ENCODE peak calls at places on chromosomes 16 and 17, in ten cellular contexts. A is lung, X is left ventricle myocardium inferior, Z is A549, K is Peyer's patch, W is dorsolateral prefrontal cortex, J is colonic mucosa, N is kidney, O is pancreas, H is gastrocnemius medialis. S is an unnamed sample.
A peak's percentile ranks its signal among the peaks of the same experiment; 100 is the strongest.

GRCh38 chr17:7043544-7044268 is at the start of gene SLC16A11:
- DNase-seq in A (no peak), X (peak; percentile 47), Z (no peak), K (peak; percentile 78), W (no peak), J (peak; percentile 59), N (peak; percentile 85), O (peak; percentile 45), H (no peak), S (no peak)

GRCh38 chr17:74199306-74200092 is 4.0 kb upstream of the RPL38 start:
- DNase-seq in A (peak; percentile 64), X (peak; percentile 51), Z (peak; percentile 73), K (peak; percentile 29), W (peak; percentile 64), J (peak; percentile 69), N (peak; percentile 84), O (peak; percentile 39), H (no peak), S (peak; percentile 30)

GRCh38 chr16:54287018-54287757 is 601 bp upstream of the IRX3 start:
- DNase-seq in A (no peak), X (peak; percentile 35), Z (no peak), K (no peak), W (no peak), J (no peak), N (no peak), O (no peak), H (no peak), S (no peak)

GRCh38 chr17:40123811-40124114 is 2.0 kb downstream of the MSL1 start:
- DNase-seq in A (no peak), X (no peak), Z (no peak), K (no peak), W (no peak), J (no peak), N (no peak), O (no peak), H (no peak), S (no peak)

GRCh38 chr17:68719431-68719830 is 118.3 kb upstream of the FAM20A start:
- DNase-seq in A (no peak), X (no peak), Z (no peak), K (no peak), W (no peak), J (no peak), N (no peak), O (no peak), H (no peak), S (peak; percentile 33)

GRCh38 chr16:81127051-81127450 is 30.9 kb upstream of the GCSH start:
- DNase-seq in A (no peak), X (no peak), Z (no peak), K (no peak), W (no peak), J (no peak), N (no peak), O (no peak), H (no peak), S (peak; percentile 94)

GRCh38 chr16:2910441-2910840 is 1.3 kb upstream of the FLYWCH1 start:
- DNase-seq in A (no peak), X (no peak), Z (no peak), K (no peak), W (no peak), J (no peak), N (no peak), O (no peak), H (no peak), S (no peak)

GRCh38 chr16:23947838-23948237 is 112.1 kb downstream of the PRKCB start:
- DNase-seq in A (no peak), X (no peak), Z (no peak), K (no peak), W (no peak), J (no peak), N (no peak), O (no peak), H (no peak), S (no peak)

GRCh38 chr16:24318670-24319069 is 62.5 kb downstream of the CACNG3 start:
- DNase-seq in A (no peak), X (no peak), Z (no peak), K (no peak), W (no peak), J (no peak), N (no peak), O (no peak), H (no peak), S (no peak)

GRCh38 chr17:82257473-82257872 is 16.0 kb downstream of the CSNK1D start:
- DNase-seq in A (no peak), X (no peak), Z (peak; percentile 74), K (no peak), W (peak; percentile 82), J (no peak), N (no peak), O (no peak), H (no peak), S (peak; percentile 22)

GRCh38 chr16:88687676-88688012 is 1.3 kb upstream of the SNAI3 start:
- DNase-seq in A (no peak), X (no peak), Z (no peak), K (no peak), W (no peak), J (no peak), N (no peak), O (no peak), H (no peak), S (no peak)

GRCh38 chr16:24088767-24089166 is 167.4 kb upstream of the CACNG3 start:
- DNase-seq in A (no peak), X (no peak), Z (no peak), K (no peak), W (no peak), J (no peak), N (no peak), O (no peak), H (no peak), S (no peak)

DNA sequence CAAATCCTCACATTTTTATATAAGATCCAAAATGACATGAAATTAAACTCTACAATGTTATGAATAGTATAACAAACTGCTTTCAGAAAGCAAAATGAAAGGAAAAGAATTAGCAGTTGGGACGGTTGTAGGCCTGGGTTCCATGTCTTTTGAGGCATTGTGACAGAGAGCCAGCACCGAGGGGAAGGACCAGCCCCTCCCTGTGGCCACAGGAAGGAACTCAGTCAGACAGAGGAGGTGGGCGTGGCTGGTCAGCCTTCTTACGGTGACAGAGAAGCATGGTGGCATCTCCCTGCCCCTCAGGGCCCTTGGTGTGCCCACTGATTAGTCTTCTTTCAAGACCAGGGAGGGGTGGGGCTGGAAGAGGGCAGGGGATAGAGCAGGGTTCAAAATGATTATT is 5.7 kb downstream of the ZNF319 start:
- DNase-seq in A (peak; percentile 69), X (peak; percentile 47), Z (peak; percentile 77), K (peak; percentile 58), W (no peak), J (peak; percentile 55), N (no peak), O (no peak), H (no peak), S (peak; percentile 40)
- TF ChIP-seq CTCF in A (no peak), X (peak; percentile 50), Z (peak; percentile 44), K (no peak), W (peak; percentile 23), J (peak; percentile 28), N (no peak), O (no peak), H (no peak), S (peak; percentile 65)

DNA sequence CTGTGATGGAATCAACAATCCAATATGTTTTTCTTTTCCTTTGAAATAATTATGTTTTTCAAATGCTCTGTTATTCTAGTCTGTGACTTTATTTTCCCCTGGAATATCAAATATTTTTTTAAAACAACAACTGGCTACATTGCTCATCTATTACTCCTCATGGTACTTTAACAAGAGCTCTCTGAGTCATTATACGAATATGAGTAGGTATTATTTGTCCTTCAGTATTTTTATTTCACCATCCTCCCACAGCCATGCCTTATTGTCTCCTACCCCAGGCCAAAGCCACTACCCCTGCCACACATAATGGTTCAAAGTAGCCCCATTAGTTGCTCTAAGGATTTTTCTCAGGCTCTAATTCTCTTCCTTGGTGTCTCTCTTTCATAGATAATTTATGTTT is 1572.3 kb downstream of the CDH8 start:
- DNase-seq in A (no peak), X (no peak), Z (no peak), K (no peak), W (no peak), J (no peak), N (no peak), O (no peak), H (no peak), S (no peak)
- H3K4me3 ChIP-seq in A (no peak overlapping the region), X (no peak overlapping the region), Z (no peak overlapping the region), K (no peak overlapping the region), W (no peak overlapping the region), J (no peak overlapping the region), N (no peak overlapping the region), O (no peak overlapping the region), H (no peak overlapping the region), S (no peak overlapping the region)

GRCh38 chr16:49382916-49383315 is 9.3 kb downstream of the C16orf78 start:
- DNase-seq in A (no peak), X (no peak), Z (peak; percentile 22), K (no peak), W (no peak), J (no peak), N (no peak), O (no peak), H (no peak), S (no peak)

GRCh38 chr16:49377196-49377755 is 3.7 kb downstream of the C16orf78 start:
- DNase-seq in A (no peak), X (no peak), Z (no peak), K (no peak), W (no peak), J (no peak), N (no peak), O (no peak), H (no peak), S (no peak)

GRCh38 chr16:49378816-49379215 is 5.2 kb downstream of the C16orf78 start:
- DNase-seq in A (no peak), X (no peak), Z (no peak), K (no peak), W (no peak), J (no peak), N (no peak), O (no peak), H (no peak), S (no peak)

GRCh38 chr16:49376206-49376605 is 2.6 kb downstream of the C16orf78 start:
- DNase-seq in A (no peak), X (no peak), Z (no peak), K (no peak), W (no peak), J (no peak), N (no peak), O (no peak), H (no peak), S (no peak)

DNA sequence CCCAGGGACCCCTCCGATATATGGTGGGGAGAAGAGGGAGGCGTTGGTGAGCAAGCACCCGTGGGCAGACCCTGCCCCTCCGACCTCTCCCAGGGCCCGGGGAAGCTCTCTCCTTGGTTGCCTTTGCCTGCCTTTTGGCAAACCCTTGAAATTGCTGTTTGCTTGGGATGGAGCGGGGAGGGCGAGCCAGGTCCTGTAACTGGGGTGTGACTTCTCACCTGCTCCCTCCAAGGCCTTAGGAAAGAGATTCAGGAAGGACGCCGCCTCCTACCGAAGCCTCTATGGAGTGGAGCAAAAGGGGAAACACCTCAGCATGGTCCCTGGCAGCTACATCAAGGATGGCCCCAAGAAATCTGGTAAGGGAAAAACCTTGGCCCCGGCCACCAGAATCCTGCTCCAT is 4.6 kb downstream of the C16orf78 start:
- DNase-seq in A (no peak), X (no peak), Z (no peak), K (no peak), W (no peak), J (no peak), N (no peak), O (no peak), H (no peak), S (no peak)
- TF ChIP-seq CTCF in A (no peak), X (no peak), Z (no peak), K (no peak), W (no peak), J (no peak), N (no peak), O (no peak), H (no peak), S (no peak)

GRCh38 chr17:59623151-59623550 is 3.5 kb downstream of the CLTC start:
- DNase-seq in A (no peak), X (no peak), Z (no peak), K (no peak), W (no peak), J (no peak), N (no peak), O (no peak), H (no peak), S (no peak)
- H3K4me3 ChIP-seq in A (no peak overlapping the region), X (peak overlapping the region; percentile 92), Z (peak overlapping the region; percentile 93), K (peak overlapping the region; percentile 89), W (peak overlapping the region; percentile 80), J (no peak overlapping the region), N (peak overlapping the region; percentile 1), O (no peak overlapping the region), H (no peak overlapping the region), S (no peak overlapping the region)

S was measured in bronchial epithelial cell.